ENCODE peak calls at places on chromosomes 12 and 14, in ten cellular contexts. One of them, this sample, is unnamed.
A peak's percentile ranks its signal among the peaks of the same experiment; 100 is the strongest.

GRCh38 chr12:46071769-46072624 is 81.6 kb upstream of the SCAF11 start:
- DNase-seq in H54: peak; percentile 42
- DNase-seq in EL: peak; percentile 80
- DNase-seq in uterus: peak; percentile 47
- DNase-seq in adipocyte: peak; percentile 88
- DNase-seq in coronary artery: no peak
- DNase-seq in hippocampal formation: peak; percentile 28
- DNase-seq in tibial artery: peak; percentile 43
- DNase-seq in NCI-H1417 treated with DMSO at 0.1 percent for 48 hours: no peak
- DNase-seq in stimulated activated CD8-positive, alpha-beta memory T cell treated with anti-CD3 and anti-CD28 coated beads, Interleukin-15, amount 100 ng/mL, for 1 hour: peak; percentile 29
- DNase-seq in this sample: peak; percentile 69

GRCh38 chr12:195951-196350 is 18.0 kb downstream of the SLC6A12 start:
- DNase-seq in EL: no peak
- DNase-seq in H54: no peak
- DNase-seq in NCI-H1417 treated with DMSO at 0.1 percent for 48 hours: no peak
- DNase-seq in coronary artery: no peak
- DNase-seq in tibial artery: no peak
- DNase-seq in adipocyte: no peak
- DNase-seq in stimulated activated CD8-positive, alpha-beta memory T cell treated with anti-CD3 and anti-CD28 coated beads, Interleukin-15, amount 100 ng/mL, for 1 hour: no peak
- DNase-seq in hippocampal formation: no peak
- DNase-seq in uterus: no peak
- DNase-seq in this sample: no peak

GRCh38 chr14:104885973-104886689 is 21.1 kb downstream of the CEP170B start:
- DNase-seq in coronary artery: no peak
- DNase-seq in NCI-H1417 treated with DMSO at 0.1 percent for 48 hours: no peak
- DNase-seq in tibial artery: no peak
- DNase-seq in EL: no peak
- DNase-seq in uterus: peak; percentile 9
- DNase-seq in H54: no peak
- DNase-seq in hippocampal formation: no peak
- DNase-seq in stimulated activated CD8-positive, alpha-beta memory T cell treated with anti-CD3 and anti-CD28 coated beads, Interleukin-15, amount 100 ng/mL, for 1 hour: no peak
- DNase-seq in adipocyte: no peak
- DNase-seq in this sample: no peak

GRCh38 chr12:75480469-75480949 is at the start of gene GLIPR1:
- DNase-seq in hippocampal formation: peak; percentile 60
- DNase-seq in H54: peak; percentile 42
- DNase-seq in stimulated activated CD8-positive, alpha-beta memory T cell treated with anti-CD3 and anti-CD28 coated beads, Interleukin-15, amount 100 ng/mL, for 1 hour: peak; percentile 38
- DNase-seq in EL: peak; percentile 97
- DNase-seq in coronary artery: peak; percentile 93
- DNase-seq in tibial artery: peak; percentile 83
- DNase-seq in uterus: peak; percentile 85
- DNase-seq in adipocyte: peak; percentile 95
- DNase-seq in NCI-H1417 treated with DMSO at 0.1 percent for 48 hours: no peak
- DNase-seq in this sample: peak; percentile 75

GRCh38 chr14:22502007-22502406 is 87.0 kb downstream of the DAD1 start:
- DNase-seq in adipocyte: no peak
- DNase-seq in H54: no peak
- DNase-seq in tibial artery: peak; percentile 37
- DNase-seq in EL: no peak
- DNase-seq in hippocampal formation: no peak
- DNase-seq in NCI-H1417 treated with DMSO at 0.1 percent for 48 hours: no peak
- DNase-seq in coronary artery: no peak
- DNase-seq in stimulated activated CD8-positive, alpha-beta memory T cell treated with anti-CD3 and anti-CD28 coated beads, Interleukin-15, amount 100 ng/mL, for 1 hour: no peak
- DNase-seq in uterus: no peak
- DNase-seq in this sample: no peak

GRCh38 chr12:94585624-94586023 is 64.7 kb downstream of the TMCC3 start:
- DNase-seq in stimulated activated CD8-positive, alpha-beta memory T cell treated with anti-CD3 and anti-CD28 coated beads, Interleukin-15, amount 100 ng/mL, for 1 hour: no peak
- DNase-seq in H54: no peak
- DNase-seq in coronary artery: no peak
- DNase-seq in adipocyte: no peak
- DNase-seq in NCI-H1417 treated with DMSO at 0.1 percent for 48 hours: no peak
- DNase-seq in hippocampal formation: no peak
- DNase-seq in uterus: no peak
- DNase-seq in tibial artery: no peak
- DNase-seq in EL: no peak
- DNase-seq in this sample: no peak

GRCh38 chr14:66508846-66509621 is 1.1 kb downstream of the GPHN start:
- DNase-seq in NCI-H1417 treated with DMSO at 0.1 percent for 48 hours: no peak
- DNase-seq in adipocyte: peak; percentile 63
- DNase-seq in coronary artery: peak; percentile 79
- DNase-seq in EL: peak; percentile 53
- DNase-seq in hippocampal formation: no peak
- DNase-seq in stimulated activated CD8-positive, alpha-beta memory T cell treated with anti-CD3 and anti-CD28 coated beads, Interleukin-15, amount 100 ng/mL, for 1 hour: no peak
- DNase-seq in tibial artery: peak; percentile 27
- DNase-seq in H54: peak; percentile 6
- DNase-seq in uterus: peak; percentile 34
- DNase-seq in this sample: peak; percentile 15

GRCh38 chr14:104863923-104864266 is 1.2 kb upstream of the CEP170B start:
- DNase-seq in uterus: no peak
- DNase-seq in stimulated activated CD8-positive, alpha-beta memory T cell treated with anti-CD3 and anti-CD28 coated beads, Interleukin-15, amount 100 ng/mL, for 1 hour: no peak
- DNase-seq in EL: no peak
- DNase-seq in coronary artery: no peak
- DNase-seq in H54: no peak
- DNase-seq in NCI-H1417 treated with DMSO at 0.1 percent for 48 hours: no peak
- DNase-seq in tibial artery: no peak
- DNase-seq in hippocampal formation: no peak
- DNase-seq in adipocyte: no peak
- DNase-seq in this sample: no peak

GRCh38 chr14:100802766-100803693 is 22.9 kb upstream of the MEG3 start:
- DNase-seq in NCI-H1417 treated with DMSO at 0.1 percent for 48 hours: no peak
- DNase-seq in coronary artery: no peak
- DNase-seq in adipocyte: no peak
- DNase-seq in tibial artery: no peak
- DNase-seq in uterus: no peak
- DNase-seq in stimulated activated CD8-positive, alpha-beta memory T cell treated with anti-CD3 and anti-CD28 coated beads, Interleukin-15, amount 100 ng/mL, for 1 hour: no peak
- DNase-seq in EL: no peak
- DNase-seq in hippocampal formation: no peak
- DNase-seq in H54: no peak
- DNase-seq in this sample: no peak

GRCh38 chr14:54152351-54152750 is 195.7 kb upstream of the BMP4 start:
- DNase-seq in uterus: no peak
- DNase-seq in adipocyte: no peak
- DNase-seq in tibial artery: no peak
- DNase-seq in hippocampal formation: no peak
- DNase-seq in EL: no peak
- DNase-seq in H54: no peak
- DNase-seq in stimulated activated CD8-positive, alpha-beta memory T cell treated with anti-CD3 and anti-CD28 coated beads, Interleukin-15, amount 100 ng/mL, for 1 hour: no peak
- DNase-seq in coronary artery: no peak
- DNase-seq in NCI-H1417 treated with DMSO at 0.1 percent for 48 hours: no peak
- DNase-seq in this sample: no peak

GRCh38 chr12:68538722-68539614 is 71.7 kb upstream of the RAP1B start:
- DNase-seq in stimulated activated CD8-positive, alpha-beta memory T cell treated with anti-CD3 and anti-CD28 coated beads, Interleukin-15, amount 100 ng/mL, for 1 hour: peak; percentile 14
- DNase-seq in coronary artery: no peak
- DNase-seq in NCI-H1417 treated with DMSO at 0.1 percent for 48 hours: no peak
- DNase-seq in hippocampal formation: no peak
- DNase-seq in tibial artery: peak; percentile 55
- DNase-seq in adipocyte: peak; percentile 22
- DNase-seq in uterus: peak; percentile 68
- DNase-seq in EL: peak; percentile 31
- DNase-seq in H54: no peak
- DNase-seq in this sample: peak; percentile 11

GRCh38 chr12:75816892-75817291 is 214.7 kb downstream of the PHLDA1 start:
- DNase-seq in tibial artery: no peak
- DNase-seq in EL: peak; percentile 72
- DNase-seq in adipocyte: peak; percentile 45
- DNase-seq in hippocampal formation: no peak
- DNase-seq in H54: peak; percentile 4
- DNase-seq in NCI-H1417 treated with DMSO at 0.1 percent for 48 hours: no peak
- DNase-seq in uterus: no peak
- DNase-seq in stimulated activated CD8-positive, alpha-beta memory T cell treated with anti-CD3 and anti-CD28 coated beads, Interleukin-15, amount 100 ng/mL, for 1 hour: no peak
- DNase-seq in coronary artery: no peak
- DNase-seq in this sample: no peak

GRCh38 chr14:22168092-22168955 is 420.7 kb downstream of the DAD1 start:
- DNase-seq in EL: no peak
- DNase-seq in coronary artery: no peak
- DNase-seq in adipocyte: no peak
- DNase-seq in H54: no peak
- DNase-seq in hippocampal formation: no peak
- DNase-seq in uterus: no peak
- DNase-seq in tibial artery: no peak
- DNase-seq in stimulated activated CD8-positive, alpha-beta memory T cell treated with anti-CD3 and anti-CD28 coated beads, Interleukin-15, amount 100 ng/mL, for 1 hour: no peak
- DNase-seq in NCI-H1417 treated with DMSO at 0.1 percent for 48 hours: no peak
- DNase-seq in this sample: no peak

GRCh38 chr14:40188006-40188405 is 755.8 kb upstream of the FBXO33 start:
- DNase-seq in EL: no peak
- DNase-seq in coronary artery: no peak
- DNase-seq in adipocyte: no peak
- DNase-seq in hippocampal formation: no peak
- DNase-seq in uterus: no peak
- DNase-seq in stimulated activated CD8-positive, alpha-beta memory T cell treated with anti-CD3 and anti-CD28 coated beads, Interleukin-15, amount 100 ng/mL, for 1 hour: no peak
- DNase-seq in H54: peak; percentile 6
- DNase-seq in NCI-H1417 treated with DMSO at 0.1 percent for 48 hours: no peak
- DNase-seq in tibial artery: no peak
- DNase-seq in this sample: no peak

GRCh38 chr12:79409562-79409961 is 281.2 kb downstream of the PAWR start:
- DNase-seq in coronary artery: no peak
- DNase-seq in EL: peak; percentile 89
- DNase-seq in adipocyte: peak; percentile 84
- DNase-seq in hippocampal formation: no peak
- DNase-seq in NCI-H1417 treated with DMSO at 0.1 percent for 48 hours: no peak
- DNase-seq in stimulated activated CD8-positive, alpha-beta memory T cell treated with anti-CD3 and anti-CD28 coated beads, Interleukin-15, amount 100 ng/mL, for 1 hour: no peak
- DNase-seq in uterus: peak; percentile 55
- DNase-seq in H54: no peak
- DNase-seq in tibial artery: no peak
- DNase-seq in this sample: no peak

This sample was measured in pons.